ENCODE peak calls at places on chromosome 18, in seven cellular contexts. M is adrenal gland; S is Calu3; T is EL; L is sciatic nerve; C is stimulated activated naive B cell treated with anti-CD40 and anti-IgM and Interleukin-4, amounts not matched to agents 10 μg/mL and 1 μg/mL and 100 μg/mL, for 72 hours; Q is right cardiac atrium. F is an unnamed sample.

GRCh38 chr18:23793985-23794867 is 105.0 kb downstream of the LAMA3 start:
- DNase-seq in M (no peak), S (no peak), T (no peak), L (no peak), C (no peak), Q (no peak), F (no peak)

GRCh38 chr18:12271376-12272235 is 17.4 kb downstream of the CIDEA start:
- DNase-seq in M (peak), S (peak), T (peak), L (peak), C (peak), Q (peak), F (peak)

GRCh38 chr18:33440011-33440383 is 524 bp downstream of the CCDC178 start:
- DNase-seq in M (peak), S (no peak), T (no peak), L (peak), C (no peak), Q (peak), F (peak)

GRCh38 chr18:55165399-55166125 is 206.3 kb upstream of the CCDC68 start:
- DNase-seq in M (no peak), S (no peak), T (no peak), L (no peak), C (no peak), Q (no peak), F (no peak)

GRCh38 chr18:48057018-48057417 is 126.6 kb upstream of the SMAD2 start:
- DNase-seq in M (no peak), S (no peak), T (no peak), L (no peak), C (no peak), Q (no peak), F (no peak)

GRCh38 chr18:3554091-3554601 is 104.2 kb downstream of the TGIF1 start:
- DNase-seq in M (no peak), S (no peak), T (peak), L (no peak), C (no peak), Q (no peak), F (no peak)

GRCh38 chr18:69617888-69618287 is 217.2 kb downstream of the DOK6 start:
- DNase-seq in M (no peak), S (no peak), T (peak), L (no peak), C (no peak), Q (no peak), F (no peak)

GRCh38 chr18:23487738-23488625 is 15.3 kb upstream of the RMC1 start:
- DNase-seq in M (no peak), S (peak), T (no peak), L (no peak), C (peak), Q (no peak), F (no peak)